ENCODE peak calls at places on chromosomes 11 and 22, in nine cellular contexts. Q, A, B, V, W, Y, X, G and Z are unnamed samples.

GRCh38 chr11:31974737-31975136 is 116.1 kb upstream of the RCN1 start:
- DNase-seq in Y (no peak), G (no peak), B (no peak), A (peak; percentile 34), Q (peak; percentile 90), X (no peak), V (no peak), W (no peak), Z (no peak)

GRCh38 chr22:32531228-32531627 is 56.6 kb downstream of the FBXO7 start:
- DNase-seq in Q (no peak), A (no peak), W (no peak), Y (no peak), G (no peak), V (no peak), B (no peak), X (no peak), Z (no peak)

GRCh38 chr11:39192671-39193070 is 2266.8 kb downstream of the LRRC4C start:
- DNase-seq in Y (no peak), B (no peak), Q (no peak), A (no peak), V (no peak), G (no peak), W (no peak), X (no peak), Z (no peak)

GRCh38 chr11:113531078-113531477 is 55.9 kb upstream of the DRD2 start:
- DNase-seq in X (no peak), W (no peak), Q (no peak), A (no peak), B (no peak), G (no peak), V (no peak), Y (no peak), Z (no peak)

GRCh38 chr11:111879637-111879960 is 258 bp downstream of the CFAP68 start:
- DNase-seq in A (no peak), W (no peak), Y (no peak), V (no peak), G (no peak), B (no peak), Q (no peak), X (no peak), Z (no peak)

GRCh38 chr11:131044851-131045250 is 128.6 kb upstream of the SNX19 start:
- DNase-seq in Q (no peak), A (no peak), W (no peak), B (no peak), X (no peak), G (no peak), V (peak; percentile 28), Y (no peak), Z (no peak)

GRCh38 chr22:42930810-42931420 is 73.8 kb upstream of the ARFGAP3 start:
- DNase-seq in A (peak; percentile 53), Y (no peak), Q (peak; percentile 89), B (no peak), G (no peak), W (no peak), V (peak; percentile 89), X (no peak), Z (no peak)

GRCh38 chr11:82974135-82974534 is 72.6 kb downstream of the DDIAS start:
- DNase-seq in V (no peak), Y (no peak), X (no peak), W (no peak), Q (no peak), G (no peak), B (no peak), A (no peak), Z (no peak)

GRCh38 chr11:2713069-2713468 is 13.3 kb upstream of the KCNQ1OT1 start:
- DNase-seq in W (no peak), Y (no peak), Q (no peak), V (no peak), B (no peak), A (no peak), G (no peak), X (no peak), Z (no peak)

GRCh38 chr22:34645375-34645774 is 420.6 kb upstream of the ISX start:
- DNase-seq in A (no peak), G (no peak), W (no peak), X (no peak), Q (no peak), Y (no peak), B (peak; percentile 49), V (no peak), Z (no peak)

GRCh38 chr11:46617451-46618314 is at the start of gene ATG13:
- DNase-seq in B (peak; percentile 81), Y (peak; percentile 86), X (peak; percentile 85), G (peak; percentile 62), W (peak; percentile 71), V (peak; percentile 58), Q (peak; percentile 68), A (peak; percentile 76), Z (peak; percentile 82)

GRCh38 chr11:126892781-126893180 is 107.8 kb downstream of the KIRREL3 start:
- DNase-seq in X (no peak), V (no peak), Q (peak; percentile 46), B (no peak), G (no peak), W (no peak), A (no peak), Y (no peak), Z (no peak)

GRCh38 chr11:67016550-67016949 is 6.4 kb upstream of the SYT12 start:
- DNase-seq in Y (no peak), Q (no peak), V (no peak), W (no peak), A (no peak), X (no peak), G (no peak), B (no peak), Z (no peak)

GRCh38 chr11:1171223-1171984 is 13.7 kb downstream of the MUC5AC start:
- DNase-seq in B (no peak), G (no peak), X (no peak), Y (no peak), W (no peak), A (no peak), V (no peak), Q (no peak), Z (no peak)

GRCh38 chr11:11731311-11732083 is 109.7 kb upstream of the GALNT18 start:
- DNase-seq in X (no peak), B (no peak), Y (no peak), G (no peak), V (no peak), Q (peak; percentile 72), A (no peak), W (peak; percentile 39), Z (no peak)

GRCh38 chr11:72451836-72452376 is 17.6 kb upstream of the CLPB start:
- DNase-seq in V (no peak), X (no peak), G (no peak), Q (no peak), A (no peak), B (no peak), Y (no peak), W (no peak), Z (no peak)

GRCh38 chr22:22168190-22168940 is 76.2 kb upstream of the VPREB1 start:
- DNase-seq in Q (peak; percentile 62), Y (peak; percentile 62), A (peak; percentile 27), V (no peak), W (peak; percentile 24), G (peak; percentile 45), X (no peak), B (no peak), Z (no peak)